ENCODE peak calls at places on chromosomes 2 and 18, in five cellular contexts. X, N, D, T and V are unnamed samples.

GRCh38 chr18:9231852-9232476 is 95.4 kb downstream of the ANKRD12 start:
- DNase-seq in X (no peak), T (no peak), N (no peak), D (no peak), V (no peak)

GRCh38 chr18:78934551-78935225 is 44.9 kb upstream of the SALL3 start:
- DNase-seq in N (no peak), D (no peak), T (no peak), X (no peak), V (no peak)

GRCh38 chr2:102442967-102443828 is 20.2 kb downstream of the IL18RAP start:
- DNase-seq in T (peak), N (peak), D (peak), X (peak), V (peak)

GRCh38 chr2:128501700-128502099 is 183.0 kb upstream of the HS6ST1 start:
- DNase-seq in X (no peak), T (no peak), N (no peak), D (no peak), V (no peak)

GRCh38 chr2:10534514-10535250 is 86.6 kb upstream of the ODC1 start:
- DNase-seq in D (no peak), T (peak), N (no peak), X (peak), V (no peak)

GRCh38 chr2:234829074-234829455 is 122.8 kb upstream of the SH3BP4 start:
- DNase-seq in D (no peak), N (no peak), T (peak), X (no peak), V (no peak)

GRCh38 chr2:232137748-232138147 is 176.2 kb downstream of the DIS3L2 start:
- DNase-seq in X (no peak), T (no peak), D (peak), N (no peak), V (no peak)

GRCh38 chr2:132037527-132038178 is 124.1 kb downstream of the ANKRD30BL start:
- DNase-seq in X (peak), T (no peak), N (peak), D (no peak), V (peak)

GRCh38 chr2:197705912-197706838 is 1.0 kb downstream of the MARS2 start:
- DNase-seq in D (no peak), X (peak), T (no peak), N (peak), V (no peak)

GRCh38 chr2:191061381-191061982 is 47.5 kb upstream of the STAT1 start:
- DNase-seq in X (no peak), T (no peak), D (peak), N (no peak), V (peak)
- H3K4me3 ChIP-seq in X (no peak), T (no peak), D (peak), N (no peak), V (no peak)

DNA sequence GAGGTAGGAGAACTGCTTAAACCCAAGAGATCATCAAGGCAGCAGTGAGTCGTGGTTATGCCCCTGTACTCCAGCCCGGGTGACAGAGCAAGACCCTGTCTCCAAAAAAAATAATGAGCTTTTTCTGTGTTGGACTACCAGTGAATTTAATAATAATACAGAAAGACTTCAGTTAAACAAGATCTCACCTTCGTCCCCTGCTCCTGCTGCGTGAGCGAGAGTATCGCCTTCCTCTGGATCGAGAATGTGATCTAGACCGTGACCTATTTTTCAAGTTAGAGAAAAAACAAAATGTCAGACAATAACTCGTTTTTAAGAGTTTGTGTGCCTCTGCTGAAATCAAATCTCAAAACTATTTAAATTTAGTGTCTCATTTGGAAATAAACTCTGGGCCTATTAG is 2.8 kb downstream of the SRSF7 start:
- DNase-seq in D (no peak), X (no peak), N (no peak), T (no peak), V (no peak)
- H3K4me3 ChIP-seq in D (no peak), X (no peak), N (no peak), T (no peak), V (no peak)

DNA sequence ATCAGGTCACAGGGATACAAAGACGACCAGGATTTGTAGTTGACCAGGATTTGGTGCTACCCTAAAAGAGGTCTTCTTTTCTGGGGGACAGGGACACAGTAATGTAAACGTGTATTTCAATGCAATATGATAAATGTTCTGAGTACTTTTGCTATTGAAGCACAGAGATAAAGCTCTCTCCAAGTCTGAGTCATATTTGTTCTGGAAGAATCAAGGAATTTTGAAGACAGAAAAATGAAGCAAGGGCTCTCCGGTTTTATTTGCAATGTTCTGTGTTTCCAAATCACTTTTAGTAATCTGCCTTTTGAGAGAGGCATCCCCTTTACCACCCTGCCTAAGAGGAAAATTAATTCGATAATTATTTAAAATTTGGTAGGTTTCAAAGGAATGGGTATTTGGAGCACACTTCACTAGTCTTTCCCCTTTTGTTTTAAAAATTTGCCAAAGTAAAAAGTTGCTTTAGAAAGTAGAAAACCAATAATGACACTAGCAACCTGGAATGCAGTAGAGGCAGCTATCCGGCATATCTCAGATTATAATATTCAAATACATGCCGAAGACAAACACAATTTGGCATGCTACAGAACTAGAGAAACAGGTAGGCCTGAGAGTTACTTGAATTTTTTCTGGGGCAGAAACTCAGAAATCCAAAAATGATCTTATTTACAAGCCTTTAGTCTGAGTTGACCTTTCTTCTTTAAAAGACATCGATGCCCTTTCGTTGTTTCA is 82.7 kb downstream of the MREG start:
- DNase-seq in N (no peak), D (no peak), X (peak), T (peak), V (no peak)
- H3K4me3 ChIP-seq in N (no peak), D (no peak), X (peak), T (peak), V (no peak)

GRCh38 chr2:64727843-64728463 is 74.2 kb upstream of the SERTAD2 start:
- DNase-seq in D (no peak), T (no peak), X (no peak), N (no peak), V (no peak)

GRCh38 chr2:64730551-64731305 is 77.0 kb upstream of the SERTAD2 start:
- DNase-seq in X (peak), D (no peak), N (peak), T (peak), V (peak)

GRCh38 chr2:64731746-64732145 is 78.0 kb upstream of the SERTAD2 start:
- DNase-seq in N (no peak), T (no peak), D (no peak), X (no peak), V (no peak)

GRCh38 chr2:64732153-64732552 is 78.4 kb upstream of the SERTAD2 start:
- DNase-seq in D (no peak), T (no peak), X (no peak), N (peak), V (peak)

DNA sequence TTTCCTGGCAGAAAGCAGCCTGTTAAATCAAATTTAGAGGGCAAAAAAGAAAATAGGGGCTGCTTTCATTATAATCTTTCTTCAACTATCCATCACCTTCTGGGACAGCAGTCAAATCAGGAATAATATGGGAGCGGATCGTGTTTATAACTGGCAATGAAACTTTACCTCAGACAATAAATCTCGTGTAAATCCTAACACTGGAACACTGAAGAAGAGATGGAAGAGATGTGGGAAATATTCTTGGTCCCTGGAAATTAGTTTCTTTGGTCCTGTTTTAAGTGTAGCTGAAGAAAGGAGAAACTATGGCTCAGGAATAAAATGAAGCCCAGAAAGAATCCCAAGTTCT is 77.6 kb upstream of the SERTAD2 start:
- DNase-seq in N (no peak), D (no peak), X (no peak), T (no peak), V (no peak)
- H3K4me3 ChIP-seq in N (no peak), D (no peak), X (peak), T (no peak), V (no peak)

GRCh38 chr2:239192975-239193374 is 207.8 kb downstream of the HDAC4 start:
- DNase-seq in D (no peak), X (no peak), N (no peak), T (no peak), V (no peak)

GRCh38 chr2:239193925-239194687 is 206.7 kb downstream of the HDAC4 start:
- DNase-seq in T (no peak), D (no peak), N (no peak), X (peak), V (no peak)

GRCh38 chr2:239190921-239191885 is 209.6 kb downstream of the HDAC4 start:
- DNase-seq in T (no peak), X (no peak), N (no peak), D (no peak), V (no peak)

GRCh38 chr2:239193426-239193825 is 207.4 kb downstream of the HDAC4 start:
- DNase-seq in T (no peak), N (no peak), X (no peak), D (no peak), V (no peak)

DNA sequence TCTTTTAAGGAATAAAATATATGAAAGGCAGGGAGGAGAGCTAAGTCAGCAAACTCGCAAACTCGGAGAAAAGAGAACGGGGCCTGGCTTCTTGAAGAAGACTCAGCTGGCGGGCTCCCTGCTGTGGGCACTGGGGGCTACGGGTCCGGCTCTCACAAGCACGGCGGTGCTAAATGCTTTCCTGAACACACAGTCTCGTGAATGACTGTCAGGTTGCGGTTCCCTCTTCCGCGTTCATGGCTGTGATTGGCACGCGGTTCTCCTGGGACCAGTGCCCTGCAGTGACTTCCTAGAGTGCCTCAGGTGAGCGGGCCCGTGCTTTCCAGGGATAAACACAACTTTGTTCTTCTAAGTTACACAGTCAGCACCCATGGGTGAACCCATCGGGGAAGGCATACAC is 208.4 kb downstream of the HDAC4 start:
- DNase-seq in X (no peak), D (no peak), N (no peak), T (no peak), V (no peak)
- H3K4me3 ChIP-seq in X (no peak), D (no peak), N (no peak), T (no peak), V (no peak)

GRCh38 chr2:222303828-222304736 is 5.3 kb upstream of the PAX3 start:
- DNase-seq in X (no peak), N (no peak), T (no peak), D (no peak), V (no peak)
- H3K4me3 ChIP-seq in X (no peak), N (no peak), T (no peak), D (no peak), V (no peak)

DNA sequence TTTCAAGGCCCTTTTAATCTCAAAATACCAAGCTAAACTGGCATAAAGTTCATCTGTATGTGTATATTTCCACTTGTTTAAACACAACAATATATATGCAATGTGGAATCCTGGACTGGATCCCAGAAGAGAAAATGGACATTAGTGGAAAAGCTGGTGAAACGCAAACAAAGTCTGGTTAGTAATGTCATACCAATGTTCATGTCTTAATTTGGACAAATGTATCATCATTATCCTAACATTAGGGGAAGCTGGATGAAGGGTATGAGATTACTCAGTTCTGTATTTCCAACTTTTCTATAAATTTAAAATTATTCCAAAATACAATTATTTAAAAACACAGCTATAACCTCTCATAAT is 3.8 kb downstream of the SP3 start:
- DNase-seq in T (no peak), X (no peak), D (no peak), N (no peak), V (no peak)
- H3K4me3 ChIP-seq in T (no peak), X (peak), D (no peak), N (peak), V (no peak)

DNA sequence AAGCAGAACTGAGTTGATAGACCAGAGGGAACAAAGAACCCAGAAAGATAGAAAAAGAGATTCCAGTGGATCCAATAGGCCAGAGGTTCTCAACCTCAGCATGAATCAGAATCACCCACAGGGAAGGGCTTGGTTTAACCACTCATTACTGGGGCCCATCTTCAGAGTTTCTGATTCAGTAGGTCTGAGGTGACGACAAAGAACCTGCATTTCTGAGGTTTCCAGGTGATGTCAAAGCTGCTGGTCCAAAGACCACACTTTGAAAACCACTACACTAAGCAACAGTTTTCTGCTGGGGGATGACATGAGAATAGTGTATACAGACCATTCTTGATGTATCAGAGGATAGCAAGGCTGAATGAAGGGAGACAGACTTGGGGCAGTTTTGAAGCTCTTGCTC is 296.9 kb upstream of the STON1 start:
- DNase-seq in N (no peak), X (no peak), T (peak), D (no peak), V (no peak)
- H3K4me3 ChIP-seq in N (no peak), X (no peak), T (no peak), D (no peak), V (no peak)

GRCh38 chr2:216002274-216002673 is 11.1 kb downstream of the MREG start:
- DNase-seq in N (no peak), D (no peak), X (no peak), T (no peak), V (no peak)
- H3K4me3 ChIP-seq in N (no peak), D (no peak), X (no peak), T (no peak), V (no peak)